ENCODE peak calls at places on chromosomes 2 and 18, in five cellular contexts. Z, Y, O, D and S are unnamed samples.

GRCh38 chr18:2197945-2198344 is 373.4 kb downstream of the METTL4 start:
- DNase-seq in Z (no peak), Y (no peak), O (no peak), D (no peak), S (no peak)

GRCh38 chr2:98771771-98772521 is 41.0 kb upstream of the MGAT4A start:
- DNase-seq in Z (no peak), Y (no peak), O (peak; percentile 50), D (no peak), S (peak; percentile 36)

GRCh38 chr2:128618642-128619041 is 300.0 kb upstream of the HS6ST1 start:
- DNase-seq in Z (no peak), Y (no peak), O (no peak), D (no peak), S (no peak)

GRCh38 chr2:105496271-105496670 is 97.4 kb upstream of the FHL2 start:
- DNase-seq in Z (no peak), Y (no peak), O (no peak), D (no peak), S (peak; percentile 47)

GRCh38 chr2:41949541-41950439 is 98.0 kb upstream of the PKDCC start:
- DNase-seq in Z (no peak), Y (peak; percentile 51), O (no peak), D (no peak), S (no peak)

GRCh38 chr2:217101972-217102371 is 242.1 kb upstream of the TNP1 start:
- DNase-seq in Z (no peak), Y (no peak), O (no peak), D (no peak), S (no peak)

GRCh38 chr2:24313744-24314632 is 46.3 kb downstream of the ITSN2 start:
- DNase-seq in Z (peak; percentile 20), Y (no peak), O (no peak), D (no peak), S (peak; percentile 37)

GRCh38 chr2:104289646-104290565 is 564.0 kb upstream of the POU3F3 start:
- DNase-seq in Z (no peak), Y (no peak), O (no peak), D (no peak), S (no peak)

GRCh38 chr2:144143294-144144092 is 376.4 kb downstream of the ZEB2 start:
- DNase-seq in Z (no peak), Y (no peak), O (no peak), D (no peak), S (no peak)

GRCh38 chr2:166841679-166842078 is 46.6 kb upstream of the XIRP2 start:
- DNase-seq in Z (no peak), Y (peak; percentile 40), O (no peak), D (no peak), S (no peak)

GRCh38 chr18:13619505-13620205 is 106.7 kb downstream of the FAM210A start:
- DNase-seq in Z (no peak), Y (no peak), O (no peak), D (no peak), S (no peak)

GRCh38 chr2:30527411-30527810 is 80.4 kb downstream of the LCLAT1 start:
- DNase-seq in Z (peak; percentile 44), Y (no peak), O (no peak), D (no peak), S (peak; percentile 60)

GRCh38 chr18:79890638-79891037 is 60.8 kb downstream of the SLC66A2 start:
- DNase-seq in Z (no peak), Y (no peak), O (no peak), D (no peak), S (no peak)

GRCh38 chr2:217612920-217613319 is 389.9 kb downstream of the TNS1 start:
- DNase-seq in Z (no peak), Y (no peak), O (no peak), D (no peak), S (no peak)

GRCh38 chr18:13369756-13370510 is 151.4 kb downstream of the LDLRAD4 start:
- DNase-seq in Z (peak; percentile 13), Y (no peak), O (no peak), D (no peak), S (peak; percentile 20)

GRCh38 chr2:176652300-176653182 is 383.3 kb downstream of the MTX2 start:
- DNase-seq in Z (peak; percentile 83), Y (peak; percentile 79), O (no peak), D (no peak), S (peak; percentile 72)

GRCh38 chr18:55448390-55448789 is 139.6 kb downstream of the TCF4 start:
- DNase-seq in Z (no peak), Y (no peak), O (no peak), D (no peak), S (no peak)

GRCh38 chr2:105315314-105315713 is 14.2 kb downstream of the TGFBRAP1 start:
- DNase-seq in Z (no peak), Y (no peak), O (no peak), D (no peak), S (no peak)

GRCh38 chr18:48940854-48941531 is 9.8 kb downstream of the SMAD7 start:
- DNase-seq in Z (peak; percentile 50), Y (no peak), O (peak; percentile 78), D (peak; percentile 59), S (no peak)

GRCh38 chr2:182522428-182522896 is 95.6 kb upstream of the PDE1A start:
- DNase-seq in Z (peak; percentile 15), Y (no peak), O (no peak), D (no peak), S (peak; percentile 21)

GRCh38 chr18:50527636-50528307 is 32.1 kb upstream of the MAPK4 start:
- DNase-seq in Z (no peak), Y (no peak), O (no peak), D (peak; percentile 13), S (no peak)

GRCh38 chr2:61177727-61178549 is 15.9 kb downstream of the C2orf74 start:
- DNase-seq in Z (no peak), Y (peak; percentile 59), O (no peak), D (no peak), S (peak; percentile 32)

GRCh38 chr18:13611058-13611615 is 115.2 kb downstream of the FAM210A start:
- DNase-seq in Z (peak; percentile 52), Y (peak; percentile 28), O (no peak), D (no peak), S (peak; percentile 24)

GRCh38 chr2:190859347-190860297 is 21.0 kb upstream of the GLS start:
- DNase-seq in Z (peak; percentile 51), Y (peak; percentile 30), O (no peak), D (no peak), S (peak; percentile 41)

GRCh38 chr2:183022711-183023110 is 15.5 kb downstream of the NCKAP1 start:
- DNase-seq in Z (no peak), Y (no peak), O (no peak), D (no peak), S (no peak)

GRCh38 chr2:112787729-112788401 is 3.6 kb upstream of the IL1A start:
- DNase-seq in Z (no peak), Y (no peak), O (no peak), D (no peak), S (no peak)

GRCh38 chr18:44696892-44697291 is 16.2 kb downstream of the SETBP1 start:
- DNase-seq in Z (no peak), Y (no peak), O (no peak), D (no peak), S (no peak)

GRCh38 chr2:43851026-43851980 is 12.5 kb downstream of the ABCG8 start:
- DNase-seq in Z (no peak), Y (no peak), O (no peak), D (peak; percentile 7), S (no peak)

GRCh38 chr2:95043300-95043786 is 17.8 kb downstream of the MAL start:
- DNase-seq in Z (peak; percentile 71), Y (no peak), O (no peak), D (peak; percentile 63), S (peak; percentile 56)